ENCODE peak calls at places on chromosomes 6 and 20, in four cellular contexts. D is CD8-positive, alpha-beta memory T cell; J is stimulated activated CD4-positive, alpha-beta T cell treated with anti-CD3 and anti-CD28 coated beads, Interleukin-1b, Interleukin-23, amount 100 ng/mL, for 24 hours; N is activated T-helper 2 cell treated with anti-CD3 and anti-CD28 coated beads, Interferon-gamma antibody, Interleukin-2, Interleukin-4, amounts not matched to agents 10 μg/mL and 5 μg/mL and 100 μg/mL, durations not matched to agents 14 hours and 24 hours and 36 hours. V is an unnamed sample.

GRCh38 chr6:39169448-39170344 is 54.7 kb upstream of the SAYSD1 start:
- DNase-seq in D (no peak), J (no peak), N (no peak), V (no peak)

GRCh38 chr20:61588356-61589054 is 336.4 kb downstream of the CDH4 start:
- DNase-seq in D (no peak), J (no peak), N (no peak), V (no peak)

GRCh38 chr20:46786566-46786965 is 77.1 kb downstream of the SLC2A10 start:
- DNase-seq in D (no peak), J (no peak), N (no peak), V (no peak)

GRCh38 chr6:82861121-82861520 is 204.5 kb downstream of the UBE3D start:
- DNase-seq in D (no peak), J (no peak), N (no peak), V (no peak)

GRCh38 chr20:33673411-33674293 is 576 bp downstream of the NECAB3 start:
- DNase-seq in D (no peak), J (no peak), N (no peak), V (peak; percentile 78)

GRCh38 chr6:81720427-81720826 is 32.1 kb downstream of the TENT5A start:
- DNase-seq in D (no peak), J (no peak), N (no peak), V (no peak)

GRCh38 chr6:151239603-151240035 is at the start of gene AKAP12:
- DNase-seq in D (no peak), J (no peak), N (no peak), V (no peak)

GRCh38 chr6:101402618-101403002 is 9.1 kb downstream of the GRIK2 start:
- DNase-seq in D (no peak), J (no peak), N (no peak), V (no peak)

GRCh38 chr6:30441171-30441570 is 48.1 kb upstream of the HLA-E start:
- DNase-seq in D (no peak), J (no peak), N (no peak), V (no peak)

GRCh38 chr20:64131406-64131805 is 24.0 kb upstream of the NPBWR2 start:
- DNase-seq in D (no peak), J (no peak), N (no peak), V (peak; percentile 82)

GRCh38 chr6:13431861-13432465 is 55.4 kb downstream of the GFOD1 start:
- DNase-seq in D (no peak), J (no peak), N (no peak), V (no peak)

GRCh38 chr20:62065669-62066338 is at the start of gene TAF4:
- DNase-seq in D (peak; percentile 79), J (peak; percentile 54), N (peak; percentile 80), V (peak; percentile 66)

GRCh38 chr20:3194617-3195280 is 9.7 kb downstream of the DDRGK1 start:
- DNase-seq in D (no peak), J (no peak), N (no peak), V (no peak)

GRCh38 chr6:122491915-122492537 is 20.4 kb upstream of the SERINC1 start:
- DNase-seq in D (peak; percentile 46), J (peak; percentile 25), N (peak; percentile 49), V (no peak)

GRCh38 chr20:45827030-45827652 is at the start of gene TNNC2:
- DNase-seq in D (no peak), J (no peak), N (no peak), V (no peak)

GRCh38 chr6:15913001-15913400 is 215.9 kb upstream of the MYLIP start:
- DNase-seq in D (no peak), J (no peak), N (no peak), V (no peak)

GRCh38 chr6:155782320-155782730 is 326.7 kb upstream of the NOX3 start:
- DNase-seq in D (no peak), J (no peak), N (no peak), V (peak; percentile 58)

GRCh38 chr6:130632897-130633296 is 194.3 kb upstream of the SMLR1 start:
- DNase-seq in D (no peak), J (no peak), N (no peak), V (no peak)

GRCh38 chr6:110329348-110329728 is 28.8 kb downstream of the METTL24 start:
- DNase-seq in D (no peak), J (no peak), N (no peak), V (no peak)

GRCh38 chr20:44561876-44562275 is 20.5 kb upstream of the PKIG start:
- DNase-seq in D (no peak), J (no peak), N (no peak), V (no peak)

GRCh38 chr6:14423955-14424354 is 306.4 kb downstream of the CD83 start:
- DNase-seq in D (no peak), J (no peak), N (no peak), V (no peak)

GRCh38 chr6:126945150-126945549 is 173.3 kb upstream of the RSPO3 start:
- DNase-seq in D (no peak), J (no peak), N (no peak), V (no peak)

V was measured in RWPE2.